ENCODE peak calls at places on chromosomes 3 and 15, in nine cellular contexts. K, C, J, N, U, I, H, M and F are unnamed samples.

GRCh38 chr15:53625962-53626845 is 133.3 kb downstream of the WDR72 start:
- DNase-seq in K (no peak), C (no peak), J (no peak), N (no peak), U (no peak), I (peak; percentile 42), H (no peak), M (no peak), F (no peak)

GRCh38 chr15:31294067-31294466 is 32.6 kb upstream of the KLF13 start:
- DNase-seq in K (no peak), C (no peak), J (peak; percentile 4), N (no peak), U (no peak), I (no peak), H (no peak), M (no peak), F (no peak)

GRCh38 chr15:49863431-49864205 is 242.8 kb downstream of the DTWD1 start:
- DNase-seq in K (no peak), C (no peak), J (no peak), N (no peak), U (no peak), I (no peak), H (no peak), M (peak; percentile 84), F (no peak)

GRCh38 chr3:114867359-114867758 is 279.7 kb downstream of the ZBTB20 start:
- DNase-seq in K (no peak), C (peak; percentile 21), J (no peak), N (no peak), U (no peak), I (peak; percentile 30), H (no peak), M (no peak), F (no peak)

GRCh38 chr3:63912768-63913588 is 795 bp upstream of the SCAANT1 start:
- DNase-seq in K (peak; percentile 88), C (peak; percentile 80), J (peak; percentile 44), N (peak; percentile 89), U (peak; percentile 48), I (peak; percentile 86), H (peak; percentile 82), M (peak; percentile 66), F (peak; percentile 60)

GRCh38 chr3:72844436-72844999 is 3.7 kb downstream of the SHQ1 start:
- DNase-seq in K (no peak), C (no peak), J (no peak), N (no peak), U (no peak), I (no peak), H (no peak), M (peak; percentile 14), F (no peak)

GRCh38 chr3:65330072-65330471 is 642.3 kb upstream of the ADAMTS9 start:
- DNase-seq in K (no peak), C (no peak), J (no peak), N (peak; percentile 52), U (no peak), I (no peak), H (no peak), M (no peak), F (no peak)

GRCh38 chr3:180888992-180889560 is 23.4 kb upstream of the FXR1 start:
- DNase-seq in K (no peak), C (no peak), J (no peak), N (no peak), U (no peak), I (no peak), H (no peak), M (no peak), F (no peak)

GRCh38 chr3:156762631-156763185 is 63.4 kb upstream of the LEKR1 start:
- DNase-seq in K (no peak), C (no peak), J (no peak), N (no peak), U (no peak), I (no peak), H (no peak), M (peak; percentile 66), F (no peak)

GRCh38 chr15:94580186-94580585 is 348.8 kb downstream of the MCTP2 start:
- DNase-seq in K (no peak), C (no peak), J (no peak), N (no peak), U (no peak), I (no peak), H (no peak), M (no peak), F (no peak)

GRCh38 chr3:122635789-122636188 is 44.9 kb upstream of the PARP14 start:
- DNase-seq in K (no peak), C (no peak), J (no peak), N (no peak), U (no peak), I (no peak), H (no peak), M (peak; percentile 50), F (no peak)

GRCh38 chr3:37197810-37198371 is 23.5 kb upstream of the LRRFIP2 start:
- DNase-seq in K (no peak), C (no peak), J (no peak), N (no peak), U (no peak), I (no peak), H (no peak), M (peak; percentile 73), F (no peak)

GRCh38 chr15:90071220-90071807 is 31.0 kb downstream of the IDH2 start:
- DNase-seq in K (no peak), C (peak; percentile 84), J (peak; percentile 75), N (peak; percentile 93), U (peak; percentile 90), I (peak; percentile 85), H (peak; percentile 80), M (peak; percentile 62), F (peak; percentile 59)

GRCh38 chr15:23069496-23070166 is 30.3 kb upstream of the TUBGCP5 start:
- DNase-seq in K (no peak), C (peak; percentile 48), J (no peak), N (no peak), U (no peak), I (no peak), H (no peak), M (no peak), F (no peak)

GRCh38 chr3:129984124-129984523 is 9.6 kb downstream of the TRH start:
- DNase-seq in K (no peak), C (no peak), J (no peak), N (no peak), U (no peak), I (no peak), H (no peak), M (no peak), F (no peak)

GRCh38 chr15:63440265-63440648 is 58.6 kb upstream of the CA12 start:
- DNase-seq in K (no peak), C (no peak), J (no peak), N (no peak), U (no peak), I (no peak), H (no peak), M (no peak), F (no peak)

GRCh38 chr3:65334045-65334665 is 646.4 kb upstream of the ADAMTS9 start:
- DNase-seq in K (no peak), C (no peak), J (no peak), N (peak; percentile 69), U (no peak), I (no peak), H (peak; percentile 58), M (no peak), F (no peak)

GRCh38 chr15:60551147-60551780 is 72.3 kb upstream of the ICE2 start:
- DNase-seq in K (no peak), C (no peak), J (no peak), N (no peak), U (no peak), I (no peak), H (no peak), M (no peak), F (no peak)

GRCh38 chr3:195892355-195893120 is 15.8 kb downstream of the TNK2 start:
- DNase-seq in K (no peak), C (no peak), J (no peak), N (peak; percentile 82), U (peak; percentile 51), I (peak; percentile 83), H (peak; percentile 67), M (peak; percentile 57), F (peak; percentile 82)

GRCh38 chr3:24387000-24387399 is 107.7 kb downstream of the THRB start:
- DNase-seq in K (no peak), C (no peak), J (no peak), N (no peak), U (no peak), I (no peak), H (no peak), M (peak; percentile 77), F (no peak)

DNA sequence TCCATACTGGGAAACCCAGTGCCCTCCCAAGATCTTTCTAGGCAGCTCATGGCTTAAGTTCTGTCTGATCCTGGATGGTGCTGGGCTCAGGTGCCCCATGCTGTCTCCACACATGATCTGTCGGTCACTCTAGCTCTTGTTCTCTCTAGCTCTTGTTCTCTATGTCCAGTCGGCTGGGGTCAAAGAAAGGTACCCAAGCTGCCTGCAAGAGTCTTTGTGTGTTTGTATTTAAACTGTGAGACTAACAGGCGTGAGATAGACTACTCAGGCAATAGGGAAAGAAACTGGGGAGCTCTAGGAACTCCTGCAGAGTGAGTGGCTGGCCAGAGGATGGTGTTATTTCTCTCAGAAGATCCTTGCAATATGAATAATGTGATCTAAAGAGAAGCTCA is 40.2 kb downstream of the GPR156 start:
- DNase-seq in K (no peak), C (no peak), J (no peak), N (no peak), U (no peak), I (no peak), H (no peak), M (no peak), F (no peak)
- TF ChIP-seq CTCF in K (no peak), C (no peak), J (no peak), N (no peak), U (no peak), I (no peak), H (no peak), M (no peak), F (no peak)

DNA sequence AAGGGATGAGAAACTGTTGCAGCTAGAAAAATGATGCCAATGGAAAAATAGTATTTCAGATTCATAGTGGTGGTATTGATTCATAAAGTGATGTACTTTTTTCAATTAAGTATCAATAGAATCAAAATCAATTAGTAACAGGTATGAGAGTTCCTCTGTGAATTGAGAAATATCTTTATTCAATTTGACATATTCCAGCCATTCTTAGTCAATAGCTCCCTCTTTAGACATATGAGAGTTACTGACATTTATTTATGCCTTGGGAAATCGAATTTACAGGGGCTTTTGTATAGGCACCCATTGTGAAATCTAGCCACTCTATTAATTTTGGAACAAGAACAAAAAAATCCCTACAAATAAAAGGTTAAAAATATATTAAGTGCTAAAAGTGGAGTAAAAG is 386.9 kb upstream of the CNTN3 start:
- DNase-seq in K (no peak), C (peak; percentile 9), J (no peak), N (no peak), U (no peak), I (no peak), H (no peak), M (peak; percentile 5), F (no peak)
- TF ChIP-seq CTCF in K (no peak), C (no peak), J (no peak), N (peak; percentile 34), U (peak; percentile 15), I (no peak), H (no peak), M (peak; percentile 57), F (no peak)

GRCh38 chr3:103919327-103919726 is 1447.4 kb upstream of the ALCAM start:
- DNase-seq in K (no peak), C (no peak), J (no peak), N (no peak), U (no peak), I (no peak), H (no peak), M (no peak), F (no peak)
- TF ChIP-seq CTCF in K (no peak), C (no peak), J (no peak), N (no peak), U (no peak), I (no peak), H (no peak), M (no peak), F (no peak)

GRCh38 chr3:119582178-119582577 is 2.9 kb downstream of the ADPRH start:
- DNase-seq in K (no peak), C (no peak), J (no peak), N (no peak), U (no peak), I (peak; percentile 57), H (no peak), M (peak; percentile 46), F (no peak)
- TF ChIP-seq CTCF in K (no peak), C (no peak), J (no peak), N (no peak), U (no peak), I (no peak), H (no peak), M (no peak), F (no peak)